ENCODE peak calls at places on chromosome 10, in six cellular contexts. One of them, this sample, is unnamed.

GRCh38 chr10:104488046-104488832 is 134.6 kb downstream of the CFAP58 start:
- DNase-seq in A172: peak; percentile 27
- DNase-seq in stimulated activated CD4-positive, alpha-beta T cell treated with anti-CD3 and anti-CD28 coated beads, Interleukin-1b, Interleukin-23, amount 100 ng/mL, for 1 hour: no peak
- DNase-seq in skeletal muscle cell: no peak
- DNase-seq in activated effector memory CD4-positive, alpha-beta T cell treated with anti-CD3 and anti-CD28 coated beads, Interleukin-2, amount 50 U/mL, for 16 hours: no peak
- DNase-seq in CD4-positive, alpha-beta memory T cell: no peak
- DNase-seq in this sample: no peak

GRCh38 chr10:88989824-88990527 is 622 bp upstream of the FAS start:
- DNase-seq in stimulated activated CD4-positive, alpha-beta T cell treated with anti-CD3 and anti-CD28 coated beads, Interleukin-1b, Interleukin-23, amount 100 ng/mL, for 1 hour: no peak
- DNase-seq in activated effector memory CD4-positive, alpha-beta T cell treated with anti-CD3 and anti-CD28 coated beads, Interleukin-2, amount 50 U/mL, for 16 hours: no peak
- DNase-seq in A172: no peak
- DNase-seq in skeletal muscle cell: peak; percentile 85
- DNase-seq in CD4-positive, alpha-beta memory T cell: no peak
- DNase-seq in this sample: peak; percentile 3

GRCh38 chr10:90171014-90171722 is 469.8 kb downstream of the KIF20B start:
- DNase-seq in CD4-positive, alpha-beta memory T cell: no peak
- DNase-seq in skeletal muscle cell: no peak
- DNase-seq in activated effector memory CD4-positive, alpha-beta T cell treated with anti-CD3 and anti-CD28 coated beads, Interleukin-2, amount 50 U/mL, for 16 hours: no peak
- DNase-seq in stimulated activated CD4-positive, alpha-beta T cell treated with anti-CD3 and anti-CD28 coated beads, Interleukin-1b, Interleukin-23, amount 100 ng/mL, for 1 hour: no peak
- DNase-seq in A172: no peak
- DNase-seq in this sample: no peak

GRCh38 chr10:97412891-97413304 is 11.8 kb upstream of the RRP12 start:
- DNase-seq in activated effector memory CD4-positive, alpha-beta T cell treated with anti-CD3 and anti-CD28 coated beads, Interleukin-2, amount 50 U/mL, for 16 hours: peak; percentile 83
- DNase-seq in stimulated activated CD4-positive, alpha-beta T cell treated with anti-CD3 and anti-CD28 coated beads, Interleukin-1b, Interleukin-23, amount 100 ng/mL, for 1 hour: no peak
- DNase-seq in skeletal muscle cell: no peak
- DNase-seq in CD4-positive, alpha-beta memory T cell: no peak
- DNase-seq in A172: no peak
- DNase-seq in this sample: no peak

GRCh38 chr10:110498982-110499795 is 1.5 kb downstream of the DUSP5 start:
- DNase-seq in stimulated activated CD4-positive, alpha-beta T cell treated with anti-CD3 and anti-CD28 coated beads, Interleukin-1b, Interleukin-23, amount 100 ng/mL, for 1 hour: no peak
- DNase-seq in CD4-positive, alpha-beta memory T cell: peak; percentile 65
- DNase-seq in A172: peak; percentile 55
- DNase-seq in activated effector memory CD4-positive, alpha-beta T cell treated with anti-CD3 and anti-CD28 coated beads, Interleukin-2, amount 50 U/mL, for 16 hours: peak; percentile 78
- DNase-seq in skeletal muscle cell: peak; percentile 47
- DNase-seq in this sample: peak; percentile 66

GRCh38 chr10:21733710-21734109 is 199.7 kb downstream of the MLLT10 start:
- DNase-seq in A172: no peak
- DNase-seq in activated effector memory CD4-positive, alpha-beta T cell treated with anti-CD3 and anti-CD28 coated beads, Interleukin-2, amount 50 U/mL, for 16 hours: no peak
- DNase-seq in CD4-positive, alpha-beta memory T cell: no peak
- DNase-seq in skeletal muscle cell: no peak
- DNase-seq in stimulated activated CD4-positive, alpha-beta T cell treated with anti-CD3 and anti-CD28 coated beads, Interleukin-1b, Interleukin-23, amount 100 ng/mL, for 1 hour: no peak
- DNase-seq in this sample: no peak

GRCh38 chr10:79192677-79193003 is 123.9 kb downstream of the ZMIZ1 start:
- DNase-seq in CD4-positive, alpha-beta memory T cell: no peak
- DNase-seq in skeletal muscle cell: no peak
- DNase-seq in activated effector memory CD4-positive, alpha-beta T cell treated with anti-CD3 and anti-CD28 coated beads, Interleukin-2, amount 50 U/mL, for 16 hours: no peak
- DNase-seq in stimulated activated CD4-positive, alpha-beta T cell treated with anti-CD3 and anti-CD28 coated beads, Interleukin-1b, Interleukin-23, amount 100 ng/mL, for 1 hour: no peak
- DNase-seq in A172: peak; percentile 88
- DNase-seq in this sample: no peak

GRCh38 chr10:78813526-78814429 is 255.0 kb upstream of the ZMIZ1 start:
- DNase-seq in stimulated activated CD4-positive, alpha-beta T cell treated with anti-CD3 and anti-CD28 coated beads, Interleukin-1b, Interleukin-23, amount 100 ng/mL, for 1 hour: no peak
- DNase-seq in A172: no peak
- DNase-seq in CD4-positive, alpha-beta memory T cell: no peak
- DNase-seq in activated effector memory CD4-positive, alpha-beta T cell treated with anti-CD3 and anti-CD28 coated beads, Interleukin-2, amount 50 U/mL, for 16 hours: no peak
- DNase-seq in skeletal muscle cell: no peak
- DNase-seq in this sample: no peak

GRCh38 chr10:47104786-47105385 is 193.7 kb downstream of the PTPN20 start:
- DNase-seq in CD4-positive, alpha-beta memory T cell: no peak
- DNase-seq in A172: no peak
- DNase-seq in skeletal muscle cell: no peak
- DNase-seq in stimulated activated CD4-positive, alpha-beta T cell treated with anti-CD3 and anti-CD28 coated beads, Interleukin-1b, Interleukin-23, amount 100 ng/mL, for 1 hour: no peak
- DNase-seq in activated effector memory CD4-positive, alpha-beta T cell treated with anti-CD3 and anti-CD28 coated beads, Interleukin-2, amount 50 U/mL, for 16 hours: no peak
- DNase-seq in this sample: no peak

GRCh38 chr10:128526793-128527375 is 400.7 kb upstream of the MKI67 start:
- DNase-seq in A172: no peak
- DNase-seq in stimulated activated CD4-positive, alpha-beta T cell treated with anti-CD3 and anti-CD28 coated beads, Interleukin-1b, Interleukin-23, amount 100 ng/mL, for 1 hour: no peak
- DNase-seq in skeletal muscle cell: no peak
- DNase-seq in activated effector memory CD4-positive, alpha-beta T cell treated with anti-CD3 and anti-CD28 coated beads, Interleukin-2, amount 50 U/mL, for 16 hours: no peak
- DNase-seq in CD4-positive, alpha-beta memory T cell: no peak
- DNase-seq in this sample: no peak

GRCh38 chr10:92242910-92243671 is 47.8 kb downstream of the CPEB3 start:
- DNase-seq in activated effector memory CD4-positive, alpha-beta T cell treated with anti-CD3 and anti-CD28 coated beads, Interleukin-2, amount 50 U/mL, for 16 hours: peak; percentile 74
- DNase-seq in skeletal muscle cell: no peak
- DNase-seq in stimulated activated CD4-positive, alpha-beta T cell treated with anti-CD3 and anti-CD28 coated beads, Interleukin-1b, Interleukin-23, amount 100 ng/mL, for 1 hour: no peak
- DNase-seq in CD4-positive, alpha-beta memory T cell: peak; percentile 39
- DNase-seq in A172: no peak
- DNase-seq in this sample: peak; percentile 52

GRCh38 chr10:98154076-98154475 is 19.6 kb downstream of the R3HCC1L start:
- DNase-seq in A172: no peak
- DNase-seq in stimulated activated CD4-positive, alpha-beta T cell treated with anti-CD3 and anti-CD28 coated beads, Interleukin-1b, Interleukin-23, amount 100 ng/mL, for 1 hour: no peak
- DNase-seq in CD4-positive, alpha-beta memory T cell: no peak
- DNase-seq in activated effector memory CD4-positive, alpha-beta T cell treated with anti-CD3 and anti-CD28 coated beads, Interleukin-2, amount 50 U/mL, for 16 hours: no peak
- DNase-seq in skeletal muscle cell: no peak
- DNase-seq in this sample: no peak

GRCh38 chr10:89836840-89837172 is 135.4 kb downstream of the KIF20B start:
- DNase-seq in stimulated activated CD4-positive, alpha-beta T cell treated with anti-CD3 and anti-CD28 coated beads, Interleukin-1b, Interleukin-23, amount 100 ng/mL, for 1 hour: no peak
- DNase-seq in activated effector memory CD4-positive, alpha-beta T cell treated with anti-CD3 and anti-CD28 coated beads, Interleukin-2, amount 50 U/mL, for 16 hours: no peak
- DNase-seq in CD4-positive, alpha-beta memory T cell: no peak
- DNase-seq in skeletal muscle cell: no peak
- DNase-seq in A172: no peak
- DNase-seq in this sample: no peak

GRCh38 chr10:22479419-22479818 is 134.1 kb downstream of the SPAG6 start:
- DNase-seq in A172: no peak
- DNase-seq in CD4-positive, alpha-beta memory T cell: no peak
- DNase-seq in activated effector memory CD4-positive, alpha-beta T cell treated with anti-CD3 and anti-CD28 coated beads, Interleukin-2, amount 50 U/mL, for 16 hours: no peak
- DNase-seq in stimulated activated CD4-positive, alpha-beta T cell treated with anti-CD3 and anti-CD28 coated beads, Interleukin-1b, Interleukin-23, amount 100 ng/mL, for 1 hour: no peak
- DNase-seq in skeletal muscle cell: no peak
- DNase-seq in this sample: no peak

GRCh38 chr10:32985781-32986350 is 27.8 kb upstream of the ITGB1 start:
- DNase-seq in A172: peak; percentile 91
- DNase-seq in activated effector memory CD4-positive, alpha-beta T cell treated with anti-CD3 and anti-CD28 coated beads, Interleukin-2, amount 50 U/mL, for 16 hours: no peak
- DNase-seq in CD4-positive, alpha-beta memory T cell: no peak
- DNase-seq in skeletal muscle cell: peak; percentile 86
- DNase-seq in stimulated activated CD4-positive, alpha-beta T cell treated with anti-CD3 and anti-CD28 coated beads, Interleukin-1b, Interleukin-23, amount 100 ng/mL, for 1 hour: no peak
- DNase-seq in this sample: no peak

GRCh38 chr10:44339218-44339617 is 45.7 kb downstream of the CXCL12 start:
- DNase-seq in activated effector memory CD4-positive, alpha-beta T cell treated with anti-CD3 and anti-CD28 coated beads, Interleukin-2, amount 50 U/mL, for 16 hours: no peak
- DNase-seq in CD4-positive, alpha-beta memory T cell: no peak
- DNase-seq in skeletal muscle cell: no peak
- DNase-seq in A172: no peak
- DNase-seq in stimulated activated CD4-positive, alpha-beta T cell treated with anti-CD3 and anti-CD28 coated beads, Interleukin-1b, Interleukin-23, amount 100 ng/mL, for 1 hour: no peak
- DNase-seq in this sample: no peak